ENCODE peak calls at places on chromosomes 12 and 14, in eight cellular contexts. One of them, this sample, is unnamed.

GRCh38 chr14:42174357-42174756 is 567.7 kb downstream of the LRFN5 start:
- DNase-seq in NCI-H1694: no peak
- DNase-seq in pulmonary artery endothelial cell: no peak
- DNase-seq in stimulated activated CD4-positive, alpha-beta T cell treated with anti-CD3 and anti-CD28 coated beads, TNF-alpha, amount 100 ng/mL, for 48 hours: no peak
- DNase-seq in Kasumi-1: no peak
- DNase-seq in AG04449: no peak
- DNase-seq in NCI-H446: no peak
- DNase-seq in GM13977: no peak
- DNase-seq in this sample: no peak

GRCh38 chr14:73744874-73745529 is 30.8 kb upstream of the PNMA1 start:
- DNase-seq in NCI-H1694: no peak
- DNase-seq in pulmonary artery endothelial cell: no peak
- DNase-seq in stimulated activated CD4-positive, alpha-beta T cell treated with anti-CD3 and anti-CD28 coated beads, TNF-alpha, amount 100 ng/mL, for 48 hours: no peak
- DNase-seq in Kasumi-1: no peak
- DNase-seq in AG04449: no peak
- DNase-seq in NCI-H446: no peak
- DNase-seq in GM13977: no peak
- DNase-seq in this sample: peak; percentile 93

GRCh38 chr14:27386391-27386790 is 788.6 kb upstream of the NOVA1 start:
- DNase-seq in NCI-H1694: no peak
- DNase-seq in pulmonary artery endothelial cell: no peak
- DNase-seq in stimulated activated CD4-positive, alpha-beta T cell treated with anti-CD3 and anti-CD28 coated beads, TNF-alpha, amount 100 ng/mL, for 48 hours: no peak
- DNase-seq in Kasumi-1: no peak
- DNase-seq in AG04449: no peak
- DNase-seq in NCI-H446: no peak
- DNase-seq in GM13977: no peak
- DNase-seq in this sample: no peak

GRCh38 chr12:45214071-45214470 is 1.8 kb upstream of the ANO6 start:
- DNase-seq in NCI-H1694: no peak
- DNase-seq in pulmonary artery endothelial cell: no peak
- DNase-seq in stimulated activated CD4-positive, alpha-beta T cell treated with anti-CD3 and anti-CD28 coated beads, TNF-alpha, amount 100 ng/mL, for 48 hours: no peak
- DNase-seq in Kasumi-1: no peak
- DNase-seq in AG04449: no peak
- DNase-seq in NCI-H446: no peak
- DNase-seq in GM13977: no peak
- DNase-seq in this sample: no peak

GRCh38 chr12:107320929-107321618 is 227.7 kb upstream of the CRY1 start:
- DNase-seq in NCI-H1694: no peak
- DNase-seq in pulmonary artery endothelial cell: no peak
- DNase-seq in stimulated activated CD4-positive, alpha-beta T cell treated with anti-CD3 and anti-CD28 coated beads, TNF-alpha, amount 100 ng/mL, for 48 hours: peak; percentile 56
- DNase-seq in Kasumi-1: no peak
- DNase-seq in AG04449: no peak
- DNase-seq in NCI-H446: no peak
- DNase-seq in GM13977: no peak
- DNase-seq in this sample: no peak

GRCh38 chr14:55458800-55459577 is 18.6 kb upstream of the TBPL2 start:
- DNase-seq in NCI-H1694: no peak
- DNase-seq in pulmonary artery endothelial cell: no peak
- DNase-seq in stimulated activated CD4-positive, alpha-beta T cell treated with anti-CD3 and anti-CD28 coated beads, TNF-alpha, amount 100 ng/mL, for 48 hours: no peak
- DNase-seq in Kasumi-1: peak; percentile 19
- DNase-seq in AG04449: no peak
- DNase-seq in NCI-H446: no peak
- DNase-seq in GM13977: peak; percentile 78
- DNase-seq in this sample: no peak

GRCh38 chr12:123267991-123268843 is 3.4 kb downstream of the CDK2AP1 start:
- DNase-seq in NCI-H1694: peak; percentile 74
- DNase-seq in pulmonary artery endothelial cell: no peak
- DNase-seq in stimulated activated CD4-positive, alpha-beta T cell treated with anti-CD3 and anti-CD28 coated beads, TNF-alpha, amount 100 ng/mL, for 48 hours: no peak
- DNase-seq in Kasumi-1: peak; percentile 39
- DNase-seq in AG04449: no peak
- DNase-seq in NCI-H446: peak; percentile 86
- DNase-seq in GM13977: no peak
- DNase-seq in this sample: no peak

GRCh38 chr14:95125951-95126350 is 31.4 kb downstream of the DICER1 start:
- DNase-seq in NCI-H1694: no peak
- DNase-seq in pulmonary artery endothelial cell: no peak
- DNase-seq in stimulated activated CD4-positive, alpha-beta T cell treated with anti-CD3 and anti-CD28 coated beads, TNF-alpha, amount 100 ng/mL, for 48 hours: no peak
- DNase-seq in Kasumi-1: no peak
- DNase-seq in AG04449: no peak
- DNase-seq in NCI-H446: no peak
- DNase-seq in GM13977: no peak
- DNase-seq in this sample: no peak

GRCh38 chr12:54417712-54418440 is 1.2 kb downstream of the ITGA5 start:
- DNase-seq in NCI-H1694: no peak
- DNase-seq in pulmonary artery endothelial cell: no peak
- DNase-seq in stimulated activated CD4-positive, alpha-beta T cell treated with anti-CD3 and anti-CD28 coated beads, TNF-alpha, amount 100 ng/mL, for 48 hours: no peak
- DNase-seq in Kasumi-1: peak; percentile 40
- DNase-seq in AG04449: no peak
- DNase-seq in NCI-H446: no peak
- DNase-seq in GM13977: no peak
- DNase-seq in this sample: no peak

GRCh38 chr12:76698966-76699365 is 64.9 kb upstream of the ZDHHC17 start:
- DNase-seq in NCI-H1694: no peak
- DNase-seq in pulmonary artery endothelial cell: no peak
- DNase-seq in stimulated activated CD4-positive, alpha-beta T cell treated with anti-CD3 and anti-CD28 coated beads, TNF-alpha, amount 100 ng/mL, for 48 hours: no peak
- DNase-seq in Kasumi-1: no peak
- DNase-seq in AG04449: no peak
- DNase-seq in NCI-H446: no peak
- DNase-seq in GM13977: no peak
- DNase-seq in this sample: no peak

GRCh38 chr12:9364224-9365176 is 156.3 kb upstream of the PZP start:
- DNase-seq in NCI-H1694: no peak
- DNase-seq in pulmonary artery endothelial cell: no peak
- DNase-seq in stimulated activated CD4-positive, alpha-beta T cell treated with anti-CD3 and anti-CD28 coated beads, TNF-alpha, amount 100 ng/mL, for 48 hours: peak; percentile 47
- DNase-seq in Kasumi-1: no peak
- DNase-seq in AG04449: peak; percentile 38
- DNase-seq in NCI-H446: no peak
- DNase-seq in GM13977: peak; percentile 56
- DNase-seq in this sample: peak; percentile 13

GRCh38 chr12:94140556-94140955 is 7.8 kb upstream of the PLXNC1 start:
- DNase-seq in NCI-H1694: no peak
- DNase-seq in pulmonary artery endothelial cell: no peak
- DNase-seq in stimulated activated CD4-positive, alpha-beta T cell treated with anti-CD3 and anti-CD28 coated beads, TNF-alpha, amount 100 ng/mL, for 48 hours: peak; percentile 32
- DNase-seq in Kasumi-1: no peak
- DNase-seq in AG04449: no peak
- DNase-seq in NCI-H446: peak; percentile 22
- DNase-seq in GM13977: peak; percentile 61
- DNase-seq in this sample: no peak